ENCODE peak calls at places on chromosomes 2 and 18, in nine cellular contexts. R, B, A, U, W, X, H, M and E are unnamed samples.

GRCh38 chr18:58290059-58290747 is 246.2 kb downstream of the NEDD4L start:
- DNase-seq in X (no peak), R (no peak), U (no peak), H (no peak), B (no peak), M (peak; percentile 31), W (no peak), A (no peak), E (no peak)

GRCh38 chr2:60555794-60556161 is 2.3 kb upstream of the BCL11A start:
- DNase-seq in M (no peak), X (no peak), R (no peak), B (no peak), H (no peak), W (no peak), A (peak; percentile 81), U (no peak), E (no peak)

GRCh38 chr2:241852116-241852980 is 6.3 kb downstream of the PDCD1 start:
- DNase-seq in X (no peak), W (no peak), M (no peak), R (no peak), U (no peak), H (no peak), A (no peak), B (no peak), E (no peak)

GRCh38 chr2:178846458-178846802 is 39.2 kb upstream of the TTN start:
- DNase-seq in R (no peak), X (no peak), H (no peak), U (no peak), W (no peak), M (peak; percentile 28), A (no peak), B (no peak), E (no peak)

GRCh38 chr18:78780719-78781600 is 198.7 kb upstream of the SALL3 start:
- DNase-seq in X (no peak), A (no peak), B (no peak), U (no peak), R (no peak), W (no peak), H (no peak), M (no peak), E (no peak)

GRCh38 chr2:79627237-79627636 is 114.4 kb downstream of the CTNNA2 start:
- DNase-seq in H (no peak), A (no peak), W (no peak), R (no peak), U (no peak), X (no peak), M (no peak), B (no peak), E (no peak)

GRCh38 chr2:187158452-187158851 is 289.6 kb downstream of the CALCRL start:
- DNase-seq in H (no peak), W (no peak), M (no peak), B (no peak), U (no peak), R (no peak), X (no peak), A (no peak), E (no peak)

GRCh38 chr2:207223051-207223450 is 57.3 kb upstream of the KLF7 start:
- DNase-seq in H (no peak), U (no peak), X (no peak), R (no peak), W (no peak), M (peak; percentile 52), A (no peak), B (no peak), E (no peak)

GRCh38 chr18:68714356-68714706 is 577 bp downstream of the TMX3 start:
- DNase-seq in X (no peak), R (peak; percentile 22), B (peak; percentile 21), M (no peak), H (peak; percentile 12), A (peak; percentile 45), U (no peak), W (no peak), E (no peak)

GRCh38 chr2:144004742-144005141 is 515.2 kb downstream of the ZEB2 start:
- DNase-seq in R (no peak), M (no peak), W (no peak), X (no peak), B (no peak), U (no peak), H (no peak), A (peak; percentile 11), E (peak; percentile 95)

GRCh38 chr2:49288902-49289680 is 134.8 kb upstream of the FSHR start:
- DNase-seq in X (no peak), M (no peak), R (no peak), W (no peak), H (no peak), U (no peak), A (no peak), B (no peak), E (no peak)